ENCODE peak calls at places on chromosomes 4 and X, in five cellular contexts. P is SK-N-SH, H is K562, W is HepG2, M is GM12878. Y is an unnamed sample.

GRCh38 chr4:2386717-2387116 is 31.7 kb downstream of the ZFYVE28 start:
- DNase-seq in P (no peak), H (no peak), W (no peak), M (no peak), Y (no peak)

GRCh38 chr4:122914292-122914904 is 8.0 kb downstream of the NUDT6 start:
- DNase-seq in P (peak), H (no peak), W (peak), M (peak), Y (no peak)

GRCh38 chrX:148311544-148311943 is 188.9 kb upstream of the AFF2 start:
- DNase-seq in P (no peak), H (no peak), W (no peak), M (no peak), Y (no peak)

GRCh38 chr4:51855270-51855669 is 12.3 kb downstream of the DCUN1D4 start:
- DNase-seq in P (no peak), H (no peak), W (no peak), M (no peak), Y (no peak)

GRCh38 chr4:100778431-100778830 is 260.6 kb upstream of the EMCN start:
- DNase-seq in P (no peak), H (no peak), W (no peak), M (no peak), Y (no peak)

GRCh38 chrX:27600686-27601085 is 10.5 kb downstream of the DCAF8L2 start:
- DNase-seq in P (no peak), H (no peak), W (no peak), M (no peak), Y (no peak)

GRCh38 chr4:166723532-166724140 is 510.7 kb downstream of the SPOCK3 start:
- DNase-seq in P (no peak), H (no peak), W (no peak), M (no peak), Y (no peak)

GRCh38 chrX:135890087-135890585 is 3.1 kb downstream of the CT45A10 start:
- DNase-seq in P (no peak), H (no peak), W (no peak), M (no peak), Y (no peak)

GRCh38 chr4:38562751-38563198 is 101.2 kb upstream of the KLF3 start:
- DNase-seq in P (peak), H (no peak), W (peak), M (no peak), Y (no peak)

GRCh38 chrX:111837226-111837625 is 38.8 kb upstream of the TRPC5OS start:
- DNase-seq in P (no peak), H (no peak), W (no peak), M (no peak), Y (no peak)

GRCh38 chr4:141922224-141922623 is 285.8 kb downstream of the IL15 start:
- DNase-seq in P (no peak), H (no peak), W (no peak), M (no peak), Y (no peak)

GRCh38 chr4:137647375-137647774 is 115.1 kb upstream of the PCDH18 start:
- DNase-seq in P (no peak), H (no peak), W (no peak), M (peak), Y (no peak)

GRCh38 chr4:8537041-8537461 is 43.1 kb upstream of the GPR78 start:
- DNase-seq in P (no peak), H (no peak), W (peak), M (peak), Y (peak)

GRCh38 chrX:20974326-20974725 is 399.9 kb upstream of the CNKSR2 start:
- DNase-seq in P (no peak), H (no peak), W (no peak), M (no peak), Y (no peak)

GRCh38 chrX:49160908-49161307 is 1.6 kb upstream of the MAGIX start:
- DNase-seq in P (no peak), H (no peak), W (no peak), M (no peak), Y (no peak)

GRCh38 chrX:69029696-69030245 is 135.5 kb downstream of the PJA1 start:
- DNase-seq in P (no peak), H (no peak), W (no peak), M (no peak), Y (no peak)

GRCh38 chr4:39365360-39365759 is 802 bp downstream of the RFC1 start:
- DNase-seq in P (no peak), H (no peak), W (no peak), M (no peak), Y (no peak)

GRCh38 chr4:1012031-1012739 is 759 bp downstream of the FGFRL1 start:
- DNase-seq in P (peak), H (peak), W (peak), M (no peak), Y (no peak)

GRCh38 chr4:40227284-40227683 is 30.5 kb downstream of the RHOH start:
- DNase-seq in P (no peak), H (no peak), W (no peak), M (peak), Y (no peak)

GRCh38 chr4:76702440-76703122 is 195.4 kb downstream of the SOWAHB start:
- DNase-seq in P (no peak), H (no peak), W (no peak), M (no peak), Y (no peak)

DNA sequence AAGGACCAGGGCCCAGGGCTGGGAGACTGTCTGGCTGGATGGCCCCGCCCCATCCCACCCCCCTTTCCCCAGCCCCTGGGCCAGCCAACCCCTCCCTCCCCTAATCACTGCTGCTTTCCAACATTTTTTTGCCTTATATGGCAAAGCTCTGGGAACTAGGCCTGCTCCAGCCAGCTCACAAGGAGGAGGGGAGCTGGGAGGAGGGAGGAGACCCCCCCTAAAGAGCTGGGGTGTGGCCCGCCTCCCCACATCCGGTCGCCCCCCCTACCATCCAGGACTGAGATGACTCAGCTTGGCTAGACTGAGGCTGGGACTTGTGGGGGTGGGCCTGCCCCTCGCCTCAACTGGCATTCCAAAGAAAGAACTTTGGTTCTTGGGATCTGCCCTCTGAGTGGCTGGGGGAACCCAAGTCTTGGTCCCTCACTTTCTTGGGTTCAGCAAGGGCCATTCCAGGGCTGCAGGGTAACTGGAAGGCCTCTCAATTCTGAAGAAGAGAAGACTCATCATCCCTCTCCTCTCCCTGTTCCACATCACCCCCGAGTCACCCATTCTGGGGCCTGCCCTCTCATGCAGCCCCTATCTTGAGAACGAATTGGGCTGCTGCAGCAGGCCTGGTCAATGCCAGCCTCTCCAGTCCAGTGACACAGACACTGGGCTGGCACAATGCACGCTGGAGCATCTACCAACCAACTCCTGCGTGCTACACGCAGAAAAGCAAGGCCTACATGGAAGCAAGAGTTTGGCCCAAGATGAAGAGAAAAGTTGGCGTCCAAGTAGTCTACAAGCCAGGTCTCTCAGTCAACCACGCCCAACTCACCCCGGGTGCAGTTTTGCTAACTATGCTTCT is 4.8 kb downstream of the FLNA start:
- DNase-seq in P (peak), H (peak), W (peak), M (peak), Y (peak)
- TF ChIP-seq POLR2AphosphoS5 in P (peak), H (peak), W (no peak), M (no peak), Y (peak)

DNA sequence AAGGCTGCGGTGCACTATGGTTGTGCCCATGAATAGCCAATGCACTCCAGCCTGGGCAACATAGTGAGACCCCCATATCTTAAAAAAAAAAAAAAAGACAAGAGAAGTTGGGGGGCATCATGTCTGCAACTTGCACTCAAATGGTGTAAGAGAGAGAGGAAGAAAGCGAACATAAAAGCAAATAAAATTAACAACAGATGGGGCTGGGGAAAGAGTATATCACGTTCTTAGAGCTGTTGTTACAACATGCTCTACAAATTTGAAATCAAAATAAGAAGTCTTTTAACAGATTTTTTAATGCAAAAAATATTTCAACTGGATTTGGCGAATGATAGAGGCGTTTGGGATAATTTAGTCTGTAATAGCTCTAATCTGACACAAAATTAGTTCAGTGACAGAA is 144.9 kb downstream of the FNIP2 start:
- DNase-seq in P (no peak), H (no peak), W (no peak), M (no peak), Y (no peak)
- H3K9ac ChIP-seq in P (no peak), H (no peak), W (no peak), M (no peak), Y (no peak)

GRCh38 chrX:79440336-79440735 is 73.2 kb upstream of the ITM2A start:
- DNase-seq in P (no peak), H (no peak), W (no peak), M (no peak), Y (no peak)
- TF ChIP-seq ZBTB33 in P (no peak), H (no peak), W (no peak), M (no peak), Y (no peak)

GRCh38 chr4:56803473-56803872 is 18.0 kb downstream of the SPINK2 start:
- DNase-seq in P (no peak), H (no peak), W (no peak), M (peak), Y (no peak)
- TF ChIP-seq POLR2AphosphoS5 in P (no peak), H (no peak), W (no peak), M (no peak), Y (no peak)

DNA sequence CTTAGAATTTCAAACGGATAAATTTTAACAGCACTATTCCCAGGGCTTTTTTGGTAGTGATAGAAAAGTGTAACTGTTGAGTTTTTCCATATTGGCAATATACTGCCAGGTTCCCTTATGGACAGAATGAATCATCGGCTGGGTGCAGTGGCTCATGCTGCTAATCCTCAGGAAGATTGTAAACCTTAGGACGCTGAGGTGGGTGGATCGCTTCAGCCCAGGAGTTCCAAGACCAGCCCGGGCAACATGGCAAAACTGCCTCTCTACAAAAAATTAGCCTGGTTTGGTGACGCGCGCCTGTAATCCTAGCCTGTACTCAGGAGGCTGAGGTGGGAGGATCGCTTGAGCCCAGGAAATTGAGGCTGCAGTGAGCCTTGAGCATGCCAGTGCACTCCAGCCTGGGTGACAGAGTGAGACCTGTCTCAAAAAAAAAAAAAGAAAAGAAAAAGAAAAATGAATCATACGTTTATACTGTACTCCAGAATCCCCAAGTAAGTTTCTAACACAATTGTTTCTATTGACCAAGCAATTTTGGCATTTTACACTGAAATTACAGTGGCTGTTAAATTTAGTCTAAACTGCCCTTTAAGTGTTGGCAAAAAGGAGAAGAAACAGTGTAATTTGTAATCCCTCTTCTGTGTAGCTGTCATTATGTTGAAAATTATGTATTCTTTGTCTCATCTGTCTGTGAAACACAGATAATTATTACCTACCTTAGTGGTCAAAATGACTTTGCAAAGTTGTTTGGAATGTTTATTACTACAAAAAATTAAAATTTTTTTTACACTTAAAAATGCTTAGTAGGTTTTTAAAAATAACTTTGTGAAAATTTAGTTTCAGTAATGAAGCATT is 1.8 kb downstream of the SLC30A9 start:
- DNase-seq in P (no peak), H (no peak), W (peak), M (no peak), Y (no peak)
- H3K9ac ChIP-seq in P (peak), H (peak), W (peak), M (no peak), Y (no peak)

GRCh38 chr4:73676136-73676535 is 55.9 kb upstream of the RASSF6 start:
- DNase-seq in P (no peak), H (no peak), W (no peak), M (no peak), Y (no peak)
- TF ChIP-seq ZBTB33 in P (no peak), H (no peak), W (no peak), M (no peak), Y (no peak)

Y was measured in HCT116.